ENCODE peak calls at places on chromosomes 5 and 9, in seven cellular contexts. One of them, this sample, is unnamed.

GRCh38 chr5:21649969-21650368 is 1203.2 kb downstream of the CDH12 start:
- DNase-seq in adrenal gland: no peak
- DNase-seq in Peyer's patch: no peak
- DNase-seq in mammary epithelial cell: no peak
- DNase-seq in neural progenitor cell: no peak
- DNase-seq in right lobe of liver: no peak
- DNase-seq in SJCRH30: no peak
- DNase-seq in this sample: no peak

GRCh38 chr5:14959443-14960119 is 88.0 kb upstream of the ANKH start:
- DNase-seq in adrenal gland: no peak
- DNase-seq in Peyer's patch: no peak
- DNase-seq in mammary epithelial cell: peak; percentile 76
- DNase-seq in neural progenitor cell: no peak
- DNase-seq in right lobe of liver: no peak
- DNase-seq in SJCRH30: no peak
- DNase-seq in this sample: no peak

GRCh38 chr5:39716532-39716971 is 291.8 kb upstream of the DAB2 start:
- DNase-seq in adrenal gland: peak; percentile 16
- DNase-seq in Peyer's patch: no peak
- DNase-seq in mammary epithelial cell: peak; percentile 31
- DNase-seq in neural progenitor cell: peak; percentile 76
- DNase-seq in right lobe of liver: peak; percentile 62
- DNase-seq in SJCRH30: peak; percentile 71
- DNase-seq in this sample: no peak

GRCh38 chr5:7584749-7585148 is 188.8 kb downstream of the ADCY2 start:
- DNase-seq in adrenal gland: no peak
- DNase-seq in Peyer's patch: no peak
- DNase-seq in mammary epithelial cell: no peak
- DNase-seq in neural progenitor cell: no peak
- DNase-seq in right lobe of liver: no peak
- DNase-seq in SJCRH30: no peak
- DNase-seq in this sample: no peak

GRCh38 chr5:87829214-87829551 is 416.5 kb upstream of the CCNH start:
- DNase-seq in adrenal gland: peak; percentile 66
- DNase-seq in Peyer's patch: no peak
- DNase-seq in mammary epithelial cell: peak; percentile 52
- DNase-seq in neural progenitor cell: no peak
- DNase-seq in right lobe of liver: peak; percentile 86
- DNase-seq in SJCRH30: peak; percentile 67
- DNase-seq in this sample: no peak

GRCh38 chr5:56369333-56369947 is 136.3 kb upstream of the ANKRD55 start:
- DNase-seq in adrenal gland: no peak
- DNase-seq in Peyer's patch: no peak
- DNase-seq in mammary epithelial cell: no peak
- DNase-seq in neural progenitor cell: no peak
- DNase-seq in right lobe of liver: no peak
- DNase-seq in SJCRH30: peak; percentile 18
- DNase-seq in this sample: no peak

GRCh38 chr5:22631683-22632082 is 221.5 kb downstream of the CDH12 start:
- DNase-seq in adrenal gland: no peak
- DNase-seq in Peyer's patch: no peak
- DNase-seq in mammary epithelial cell: no peak
- DNase-seq in neural progenitor cell: no peak
- DNase-seq in right lobe of liver: no peak
- DNase-seq in SJCRH30: no peak
- DNase-seq in this sample: no peak

GRCh38 chr5:80761966-80762365 is 107.2 kb upstream of the DHFR start:
- DNase-seq in adrenal gland: no peak
- DNase-seq in Peyer's patch: no peak
- DNase-seq in mammary epithelial cell: no peak
- DNase-seq in neural progenitor cell: no peak
- DNase-seq in right lobe of liver: no peak
- DNase-seq in SJCRH30: no peak
- DNase-seq in this sample: no peak

GRCh38 chr5:1515311-1515920 is 8.3 kb downstream of the LPCAT1 start:
- DNase-seq in adrenal gland: no peak
- DNase-seq in Peyer's patch: peak; percentile 39
- DNase-seq in mammary epithelial cell: no peak
- DNase-seq in neural progenitor cell: no peak
- DNase-seq in right lobe of liver: peak; percentile 55
- DNase-seq in SJCRH30: no peak
- DNase-seq in this sample: peak; percentile 49

GRCh38 chr5:2752059-2752874 is 790 bp upstream of the IRX2 start:
- DNase-seq in adrenal gland: no peak
- DNase-seq in Peyer's patch: no peak
- DNase-seq in mammary epithelial cell: peak; percentile 56
- DNase-seq in neural progenitor cell: peak; percentile 54
- DNase-seq in right lobe of liver: no peak
- DNase-seq in SJCRH30: peak; percentile 65
- DNase-seq in this sample: peak; percentile 86

GRCh38 chr5:54312499-54312898 is 2.1 kb upstream of the ARL15 start:
- DNase-seq in adrenal gland: no peak
- DNase-seq in Peyer's patch: no peak
- DNase-seq in mammary epithelial cell: no peak
- DNase-seq in neural progenitor cell: no peak
- DNase-seq in right lobe of liver: no peak
- DNase-seq in SJCRH30: no peak
- DNase-seq in this sample: no peak

GRCh38 chr9:87579761-87580626 is 82.3 kb downstream of the DAPK1 start:
- DNase-seq in adrenal gland: no peak
- DNase-seq in Peyer's patch: no peak
- DNase-seq in mammary epithelial cell: no peak
- DNase-seq in neural progenitor cell: no peak
- DNase-seq in right lobe of liver: no peak
- DNase-seq in SJCRH30: peak; percentile 44
- DNase-seq in this sample: no peak

GRCh38 chr5:69030663-69031062 is 63.2 kb upstream of the SLC30A5 start:
- DNase-seq in adrenal gland: no peak
- DNase-seq in Peyer's patch: no peak
- DNase-seq in mammary epithelial cell: no peak
- DNase-seq in neural progenitor cell: no peak
- DNase-seq in right lobe of liver: no peak
- DNase-seq in SJCRH30: no peak
- DNase-seq in this sample: no peak

GRCh38 chr5:134647750-134648424 is 698 bp upstream of the SEC24A start:
- DNase-seq in adrenal gland: peak; percentile 22
- DNase-seq in Peyer's patch: no peak
- DNase-seq in mammary epithelial cell: peak; percentile 76
- DNase-seq in neural progenitor cell: no peak
- DNase-seq in right lobe of liver: no peak
- DNase-seq in SJCRH30: no peak
- DNase-seq in this sample: no peak

GRCh38 chr9:91421022-91421765 is 2.4 kb downstream of the NFIL3 start:
- DNase-seq in adrenal gland: peak; percentile 28
- DNase-seq in Peyer's patch: peak; percentile 58
- DNase-seq in mammary epithelial cell: no peak
- DNase-seq in neural progenitor cell: peak; percentile 80
- DNase-seq in right lobe of liver: peak; percentile 66
- DNase-seq in SJCRH30: no peak
- DNase-seq in this sample: peak; percentile 52

GRCh38 chr9:91843093-91843492 is 106.9 kb downstream of the ROR2 start:
- DNase-seq in adrenal gland: no peak
- DNase-seq in Peyer's patch: no peak
- DNase-seq in mammary epithelial cell: no peak
- DNase-seq in neural progenitor cell: no peak
- DNase-seq in right lobe of liver: no peak
- DNase-seq in SJCRH30: no peak
- DNase-seq in this sample: no peak

GRCh38 chr9:32426278-32426939 is 42.0 kb downstream of the ACO1 start:
- DNase-seq in adrenal gland: peak; percentile 20
- DNase-seq in Peyer's patch: peak; percentile 64
- DNase-seq in mammary epithelial cell: peak; percentile 71
- DNase-seq in neural progenitor cell: no peak
- DNase-seq in right lobe of liver: peak; percentile 85
- DNase-seq in SJCRH30: no peak
- DNase-seq in this sample: no peak

GRCh38 chr9:7756088-7756487 is 43.5 kb downstream of the DMAC1 start:
- DNase-seq in adrenal gland: no peak
- DNase-seq in Peyer's patch: no peak
- DNase-seq in mammary epithelial cell: peak; percentile 68
- DNase-seq in neural progenitor cell: no peak
- DNase-seq in right lobe of liver: no peak
- DNase-seq in SJCRH30: no peak
- DNase-seq in this sample: no peak

GRCh38 chr9:125161284-125161918 is 18.1 kb upstream of the SCAI start:
- DNase-seq in adrenal gland: peak; percentile 28
- DNase-seq in Peyer's patch: no peak
- DNase-seq in mammary epithelial cell: peak; percentile 25
- DNase-seq in neural progenitor cell: no peak
- DNase-seq in right lobe of liver: no peak
- DNase-seq in SJCRH30: no peak
- DNase-seq in this sample: no peak

GRCh38 chr5:178420424-178420823 is 169.8 kb downstream of the COL23A1 start:
- DNase-seq in adrenal gland: no peak
- DNase-seq in Peyer's patch: no peak
- DNase-seq in mammary epithelial cell: no peak
- DNase-seq in neural progenitor cell: peak; percentile 91
- DNase-seq in right lobe of liver: no peak
- DNase-seq in SJCRH30: no peak
- DNase-seq in this sample: no peak

GRCh38 chr5:133741396-133741795 is 129.1 kb upstream of the FSTL4 start:
- DNase-seq in adrenal gland: no peak
- DNase-seq in Peyer's patch: no peak
- DNase-seq in mammary epithelial cell: no peak
- DNase-seq in neural progenitor cell: no peak
- DNase-seq in right lobe of liver: no peak
- DNase-seq in SJCRH30: no peak
- DNase-seq in this sample: no peak

GRCh38 chr5:62538017-62538942 is 40.3 kb upstream of the LRRC70 start:
- DNase-seq in adrenal gland: no peak
- DNase-seq in Peyer's patch: no peak
- DNase-seq in mammary epithelial cell: peak; percentile 88
- DNase-seq in neural progenitor cell: no peak
- DNase-seq in right lobe of liver: no peak
- DNase-seq in SJCRH30: no peak
- DNase-seq in this sample: no peak

DNA sequence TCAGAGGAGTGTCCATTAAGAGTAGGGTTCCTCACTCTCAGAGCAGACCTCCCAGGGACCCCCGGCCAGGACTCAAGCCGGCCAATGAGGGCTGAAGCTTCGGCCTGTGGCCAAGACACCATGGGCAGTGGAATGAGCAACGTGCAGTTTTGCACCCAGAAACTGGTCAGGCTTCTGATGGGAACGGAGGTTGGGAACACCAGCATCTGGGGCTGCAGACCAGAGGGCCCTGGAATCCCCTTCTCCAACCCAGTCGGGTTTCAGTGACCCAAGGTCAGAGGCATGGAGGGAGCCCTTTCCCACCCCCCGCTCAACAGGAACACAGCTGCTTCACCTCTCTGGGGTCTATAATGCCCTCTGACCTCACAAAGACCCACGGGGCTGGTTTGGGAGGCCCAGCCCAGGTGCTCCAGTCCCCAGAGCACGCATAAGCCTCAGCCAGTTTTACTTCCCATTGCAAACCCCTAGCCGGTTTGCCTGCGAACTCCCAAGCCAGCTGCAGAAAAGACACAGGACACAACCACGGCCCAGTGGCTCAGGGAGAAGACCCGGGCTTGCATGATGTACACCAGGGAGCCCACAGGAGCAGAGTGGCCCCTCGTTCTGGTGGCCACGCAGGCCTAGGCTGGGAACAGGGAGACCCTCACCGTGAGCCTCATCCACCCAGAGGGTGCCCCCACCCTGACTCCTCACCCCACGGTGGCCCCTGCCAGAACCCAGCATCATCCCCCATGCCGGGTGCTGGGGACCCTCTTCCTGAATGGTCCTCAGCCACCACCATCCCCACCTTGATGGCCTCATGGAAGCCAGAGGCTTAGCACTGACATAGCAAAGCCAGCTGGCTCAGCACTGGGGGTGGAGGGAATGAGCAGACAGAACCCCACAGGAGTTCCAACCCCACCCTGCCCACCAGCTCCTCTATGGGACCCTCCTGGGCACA is 30.6 kb downstream of the VAV2 start:
- DNase-seq in adrenal gland: no peak
- DNase-seq in Peyer's patch: no peak
- DNase-seq in mammary epithelial cell: no peak
- DNase-seq in neural progenitor cell: no peak
- DNase-seq in right lobe of liver: peak; percentile 44
- DNase-seq in SJCRH30: no peak
- DNase-seq in this sample: peak; percentile 41
- H3K4me1 ChIP-seq in adrenal gland: peaks cover 21% of the 10 kb centered on the region
- H3K4me1 ChIP-seq in Peyer's patch: peaks cover 37% of the 10 kb centered on the region
- H3K4me1 ChIP-seq in mammary epithelial cell: peaks cover 22% of the 10 kb centered on the region
- H3K4me1 ChIP-seq in neural progenitor cell: peaks cover 48% of the 10 kb centered on the region
- H3K4me1 ChIP-seq in right lobe of liver: peaks cover 15% of the 10 kb centered on the region
- H3K4me1 ChIP-seq in SJCRH30: peaks cover 39% of the 10 kb centered on the region
- H3K4me1 ChIP-seq in this sample: peaks cover 45% of the 10 kb centered on the region

GRCh38 chr5:126369995-126370731 is 53.0 kb upstream of the GRAMD2B start:
- DNase-seq in adrenal gland: no peak
- DNase-seq in Peyer's patch: peak; percentile 53
- DNase-seq in mammary epithelial cell: no peak
- DNase-seq in neural progenitor cell: no peak
- DNase-seq in right lobe of liver: no peak
- DNase-seq in SJCRH30: no peak
- DNase-seq in this sample: no peak
- H3K4me1 ChIP-seq in adrenal gland: peaks cover 17% of the 10 kb centered on the region
- H3K4me1 ChIP-seq in Peyer's patch: no peaks in the 10 kb centered on the region
- H3K4me1 ChIP-seq in mammary epithelial cell: peaks cover 54% of the 10 kb centered on the region
- H3K4me1 ChIP-seq in neural progenitor cell: peaks cover 31% of the 10 kb centered on the region
- H3K4me1 ChIP-seq in right lobe of liver: peaks cover 23% of the 10 kb centered on the region
- H3K4me1 ChIP-seq in SJCRH30: peaks cover 53% of the 10 kb centered on the region
- H3K4me1 ChIP-seq in this sample: peaks cover 4% of the 10 kb centered on the region

DNA sequence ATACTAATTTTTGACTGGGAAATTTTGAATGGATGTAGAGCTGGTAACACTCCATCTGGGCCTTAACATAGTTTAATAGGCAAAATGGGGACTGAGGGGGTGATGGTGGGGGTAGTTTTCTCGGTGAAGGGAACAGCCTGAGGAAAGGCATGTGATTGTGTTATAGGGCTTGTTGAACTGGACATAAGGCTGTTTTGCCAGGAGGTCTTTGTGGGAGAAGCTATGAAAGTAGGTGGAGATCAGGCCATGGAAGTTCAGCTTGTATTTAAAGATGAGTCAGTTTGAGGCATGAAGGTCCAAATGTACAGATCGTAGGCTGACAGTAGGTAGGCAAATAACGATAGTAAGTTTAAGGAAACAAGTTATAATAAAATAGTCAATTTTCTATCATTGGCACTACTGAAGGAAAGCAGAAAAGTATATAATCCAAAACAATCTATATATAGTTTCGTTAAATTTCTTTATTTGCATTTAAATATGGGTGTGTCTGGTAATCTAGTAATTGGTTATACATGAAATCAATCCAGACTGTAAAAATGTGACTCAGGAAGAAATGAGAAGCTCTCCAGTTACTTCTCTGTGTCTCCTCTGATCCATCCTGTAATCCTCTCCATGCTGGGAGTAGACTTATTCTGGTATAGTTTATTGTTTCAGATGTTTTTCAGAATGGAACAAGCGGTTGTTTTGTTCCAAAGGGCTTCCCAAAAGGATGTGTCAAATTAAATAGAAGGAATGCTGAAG is 2.8 kb downstream of the CSNK1G3 start:
- DNase-seq in adrenal gland: no peak
- DNase-seq in Peyer's patch: no peak
- DNase-seq in mammary epithelial cell: no peak
- DNase-seq in neural progenitor cell: peak; percentile 7
- DNase-seq in right lobe of liver: no peak
- DNase-seq in SJCRH30: peak; percentile 29
- DNase-seq in this sample: no peak
- H3K4me1 ChIP-seq in adrenal gland: no peaks in the 10 kb centered on the region
- H3K4me1 ChIP-seq in Peyer's patch: peaks cover 35% of the 10 kb centered on the region
- H3K4me1 ChIP-seq in mammary epithelial cell: peaks cover 17% of the 10 kb centered on the region
- H3K4me1 ChIP-seq in neural progenitor cell: peaks cover 33% of the 10 kb centered on the region
- H3K4me1 ChIP-seq in right lobe of liver: peaks cover 12% of the 10 kb centered on the region
- H3K4me1 ChIP-seq in SJCRH30: peaks cover 9% of the 10 kb centered on the region
- H3K4me1 ChIP-seq in this sample: peaks cover 24% of the 10 kb centered on the region

GRCh38 chr9:113715086-113715485 is 161.0 kb upstream of the ZNF618 start:
- DNase-seq in adrenal gland: no peak
- DNase-seq in Peyer's patch: no peak
- DNase-seq in mammary epithelial cell: peak; percentile 72
- DNase-seq in neural progenitor cell: no peak
- DNase-seq in right lobe of liver: no peak
- DNase-seq in SJCRH30: no peak
- DNase-seq in this sample: no peak
- H3K4me1 ChIP-seq in adrenal gland: no peaks in the 10 kb centered on the region
- H3K4me1 ChIP-seq in Peyer's patch: no peaks in the 10 kb centered on the region
- H3K4me1 ChIP-seq in mammary epithelial cell: peaks cover 7% of the 10 kb centered on the region
- H3K4me1 ChIP-seq in neural progenitor cell: no peaks in the 10 kb centered on the region
- H3K4me1 ChIP-seq in right lobe of liver: no peaks in the 10 kb centered on the region
- H3K4me1 ChIP-seq in SJCRH30: no peaks in the 10 kb centered on the region
- H3K4me1 ChIP-seq in this sample: no peaks in the 10 kb centered on the region